ENCODE peak calls at places on chromosomes 6 and 20, in four cellular contexts. B is neural progenitor cell, Z is A673, E is BE2C. C is an unnamed sample.

GRCh38 chr20:55540486-55540885 is 464.8 kb downstream of the CBLN4 start:
- DNase-seq in B (no peak), Z (no peak), E (no peak), C (no peak)

GRCh38 chr20:25237610-25238318 is 10.1 kb upstream of the PYGB start:
- DNase-seq in B (no peak), Z (peak; percentile 87), E (peak; percentile 43), C (peak; percentile 84)

GRCh38 chr20:45061244-45061643 is 39.7 kb downstream of the KCNS1 start:
- DNase-seq in B (no peak), Z (peak; percentile 10), E (no peak), C (peak; percentile 21)

GRCh38 chr6:32427218-32427617 is 12.5 kb upstream of the HLA-DRA start:
- DNase-seq in B (no peak), Z (no peak), E (no peak), C (no peak)

GRCh38 chr6:89146748-89147715 is 1.2 kb downstream of the PM20D2 start:
- DNase-seq in B (peak; percentile 37), Z (peak; percentile 39), E (no peak), C (no peak)

GRCh38 chr6:167441653-167442644 is 117.1 kb downstream of the TTLL2 start:
- DNase-seq in B (peak; percentile 93), Z (no peak), E (no peak), C (no peak)

GRCh38 chr6:35087361-35088280 is 53.5 kb downstream of the TCP11 start:
- DNase-seq in B (no peak), Z (no peak), E (no peak), C (no peak)

GRCh38 chr6:30142665-30143064 is 6.7 kb downstream of the TRIM40 start:
- DNase-seq in B (no peak), Z (no peak), E (no peak), C (no peak)

GRCh38 chr6:123534264-123534663 is 102.5 kb downstream of the TRDN start:
- DNase-seq in B (no peak), Z (no peak), E (no peak), C (no peak)

GRCh38 chr6:26044140-26045045 is 42.8 kb upstream of the HFE start:
- DNase-seq in B (no peak), Z (peak; percentile 22), E (peak; percentile 59), C (peak; percentile 63)

GRCh38 chr6:46583081-46583480 is 69.5 kb downstream of the CYP39A1 start:
- DNase-seq in B (no peak), Z (no peak), E (no peak), C (no peak)

GRCh38 chr6:5672581-5673011 is 334.1 kb downstream of the NRN1 start:
- DNase-seq in B (peak; percentile 25), Z (peak; percentile 36), E (no peak), C (no peak)

GRCh38 chr6:166277021-166277420 is 31.2 kb downstream of the PRR18 start:
- DNase-seq in B (peak; percentile 44), Z (no peak), E (no peak), C (no peak)

GRCh38 chr20:35662541-35662940 is 2.2 kb downstream of the CPNE1 start:
- DNase-seq in B (no peak), Z (no peak), E (no peak), C (peak; percentile 21)

GRCh38 chr6:17311595-17312311 is 30.6 kb downstream of the RBM24 start:
- DNase-seq in B (peak; percentile 9), Z (no peak), E (no peak), C (no peak)

GRCh38 chr20:17969884-17970409 is 1.1 kb downstream of the MGME1 start:
- DNase-seq in B (peak; percentile 23), Z (no peak), E (no peak), C (peak; percentile 57)

GRCh38 chr20:44454301-44454963 is 21.2 kb upstream of the TTPAL start:
- DNase-seq in B (no peak), Z (no peak), E (no peak), C (no peak)

GRCh38 chr6:168105813-168106660 is 27.0 kb upstream of the FRMD1 start:
- DNase-seq in B (no peak), Z (no peak), E (no peak), C (no peak)

GRCh38 chr6:83071707-83072106 is 4.2 kb downstream of the DOP1A start:
- DNase-seq in B (no peak), Z (no peak), E (no peak), C (no peak)

GRCh38 chr6:45464685-45465084 is 87.0 kb upstream of the SUPT3H start:
- DNase-seq in B (no peak), Z (no peak), E (no peak), C (no peak)

GRCh38 chr6:138401960-138402832 is 1.8 kb upstream of the HEBP2 start:
- DNase-seq in B (no peak), Z (no peak), E (peak; percentile 9), C (no peak)

GRCh38 chr6:95578106-95578410 is 723 bp downstream of the MANEA start:
- DNase-seq in B (no peak), Z (no peak), E (no peak), C (no peak)

GRCh38 chr20:58895099-58895795 is 42.7 kb downstream of the GNAS start:
- DNase-seq in B (no peak), Z (no peak), E (no peak), C (no peak)

GRCh38 chr6:107977283-107977682 is 19.3 kb upstream of the SEC63 start:
- DNase-seq in B (peak; percentile 30), Z (peak; percentile 67), E (no peak), C (no peak)

GRCh38 chr6:78935561-78935960 is 68.2 kb downstream of the IRAK1BP1 start:
- DNase-seq in B (no peak), Z (no peak), E (no peak), C (no peak)

GRCh38 chr6:34233867-34234266 is 2.8 kb upstream of the HMGA1 start:
- DNase-seq in B (no peak), Z (no peak), E (no peak), C (no peak)

GRCh38 chr20:44134897-44135810 is 51.8 kb downstream of the JPH2 start:
- DNase-seq in B (no peak), Z (no peak), E (no peak), C (peak; percentile 32)

GRCh38 chr20:44033344-44033743 is 118.7 kb downstream of the TOX2 start:
- DNase-seq in B (no peak), Z (no peak), E (no peak), C (peak; percentile 17)

GRCh38 chr20:53935353-53936084 is 134.9 kb downstream of the BCAS1 start:
- DNase-seq in B (no peak), Z (no peak), E (no peak), C (no peak)

GRCh38 chr20:3046677-3047462 is 1.0 kb downstream of the MRPS26 start:
- DNase-seq in B (no peak), Z (no peak), E (no peak), C (peak; percentile 22)

GRCh38 chr20:13199279-13199678 is 21.8 kb upstream of the ISM1 start:
- DNase-seq in B (no peak), Z (no peak), E (no peak), C (no peak)

GRCh38 chr6:2127484-2127911 is 117.9 kb downstream of the GMDS start:
- DNase-seq in B (no peak), Z (no peak), E (no peak), C (peak; percentile 86)

GRCh38 chr20:59221049-59221748 is 57.6 kb downstream of the ZNF831 start:
- DNase-seq in B (no peak), Z (no peak), E (no peak), C (no peak)

GRCh38 chr20:33866398-33867079 is 55.4 kb downstream of the CHMP4B start:
- DNase-seq in B (no peak), Z (no peak), E (no peak), C (no peak)

GRCh38 chr6:82915666-82916065 is 150.0 kb downstream of the UBE3D start:
- DNase-seq in B (no peak), Z (no peak), E (no peak), C (no peak)

GRCh38 chr20:39988991-39989390 is 700.0 kb downstream of the MAFB start:
- DNase-seq in B (no peak), Z (no peak), E (no peak), C (no peak)

GRCh38 chr6:38391206-38391908 is 248.4 kb downstream of the BTBD9 start:
- DNase-seq in B (peak; percentile 37), Z (no peak), E (no peak), C (no peak)

GRCh38 chr6:384898-385297 is 6.7 kb upstream of the IRF4 start:
- DNase-seq in B (no peak), Z (no peak), E (no peak), C (no peak)
- TF ChIP-seq CTCF in B (no peak), Z (no peak), E (no peak), C (no peak)

DNA sequence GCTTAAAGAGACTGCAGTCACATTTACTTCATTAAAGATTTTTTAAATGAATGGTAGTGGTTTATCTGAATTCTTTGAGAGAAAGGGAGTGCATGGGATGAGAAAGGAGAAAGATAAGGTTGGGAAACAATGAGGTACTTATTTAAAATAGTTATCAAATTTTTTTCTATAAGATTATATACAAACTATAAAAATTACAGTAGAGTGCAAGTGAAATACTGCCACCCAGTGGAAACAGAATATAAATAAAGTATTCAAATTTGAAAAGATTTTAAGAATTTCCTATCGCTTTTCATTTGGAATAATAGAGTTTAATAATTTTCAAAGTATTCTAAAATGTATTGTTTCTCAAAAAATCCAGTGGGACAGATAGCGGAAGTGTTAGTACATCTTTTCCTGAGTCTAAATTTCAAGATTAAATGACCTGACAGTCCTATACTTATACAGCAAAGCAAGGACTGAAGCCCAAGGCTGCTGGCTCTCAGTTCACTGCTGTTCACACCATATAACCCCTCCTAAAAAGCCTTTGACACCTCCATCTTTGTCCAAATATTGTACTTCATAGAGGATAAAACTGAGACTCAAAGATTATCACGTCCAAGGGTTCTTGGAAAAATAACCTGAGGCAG is 31.1 kb downstream of the EPM2A start:
- DNase-seq in B (no peak), Z (peak; percentile 54), E (no peak), C (no peak)
- TF ChIP-seq CTCF in B (peak; percentile 65), Z (peak; percentile 69), E (peak; percentile 37), C (peak; percentile 68)

DNA sequence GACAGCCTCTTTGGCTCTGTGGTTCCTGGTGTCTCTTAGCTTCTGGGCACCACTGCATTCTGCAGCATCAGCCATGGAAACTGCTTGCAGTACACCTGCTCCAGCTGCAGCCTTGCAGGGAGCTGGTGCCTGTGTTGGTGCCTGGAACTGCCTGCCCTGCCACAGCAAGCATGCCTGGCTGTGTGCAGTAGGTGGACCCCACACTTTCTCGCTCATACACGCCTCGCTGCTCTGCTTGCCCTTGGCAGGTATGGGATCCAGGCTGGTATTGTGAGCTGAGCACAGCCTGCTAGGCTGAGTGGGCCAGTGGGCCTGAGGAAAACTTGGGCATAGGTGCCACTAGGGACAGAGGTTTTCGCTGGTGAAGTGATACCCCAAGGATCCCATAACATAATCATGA is 22.8 kb downstream of the OR2J3 start:
- DNase-seq in B (no peak), Z (no peak), E (no peak), C (no peak)
- TF ChIP-seq CTCF in B (no peak), Z (no peak), E (no peak), C (no peak)

DNA sequence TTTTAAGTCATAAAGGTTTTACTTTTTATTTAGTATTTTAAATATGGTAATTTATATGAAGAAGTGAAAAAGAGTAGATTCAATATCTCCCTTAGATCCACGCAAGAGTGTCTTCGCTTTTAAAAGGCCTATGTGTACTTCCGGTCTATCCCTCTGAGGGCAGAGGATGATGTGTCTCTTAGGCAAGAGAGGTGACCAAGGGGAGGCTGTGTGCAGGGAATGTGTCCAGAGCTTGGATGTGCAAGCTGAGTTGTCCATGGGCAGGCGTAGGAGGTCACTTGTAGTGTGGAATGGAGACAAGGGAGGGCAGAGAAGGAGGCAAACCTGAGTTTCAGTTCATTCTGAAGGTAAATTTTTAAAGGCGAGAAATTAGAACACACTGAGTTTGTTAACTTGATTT is 114.0 kb downstream of the CRYBG1 start:
- DNase-seq in B (no peak), Z (no peak), E (no peak), C (no peak)
- TF ChIP-seq CTCF in B (no peak), Z (no peak), E (no peak), C (no peak)